ENCODE peak calls at places on chromosomes 3 and 15, in ten cellular contexts. D is CD8-positive, alpha-beta memory T cell; Y is left ventricle myocardium inferior; G is adrenal gland; K is PC-3; C is mucosa of descending colon; A is bronchial epithelial cell; N is GM23248; H is cardiac muscle cell; V is psoas muscle. W is an unnamed sample.

GRCh38 chr3:33886015-33886414 is 87.6 kb downstream of the PDCD6IP start:
- DNase-seq in D (no peak), Y (no peak), G (no peak), K (no peak), C (no peak), A (peak; percentile 85), N (no peak), H (no peak), V (no peak), W (no peak)

GRCh38 chr15:44568338-44568737 is 31.4 kb downstream of the EIF3J start:
- DNase-seq in D (no peak), Y (no peak), G (no peak), K (no peak), C (no peak), A (no peak), N (no peak), H (no peak), V (no peak), W (no peak)

GRCh38 chr3:100525753-100526612 is 33.6 kb downstream of the TMEM45A start:
- DNase-seq in D (no peak), Y (no peak), G (no peak), K (peak; percentile 81), C (no peak), A (peak; percentile 80), N (peak; percentile 98), H (peak; percentile 89), V (peak; percentile 35), W (peak; percentile 85)

GRCh38 chr15:50275908-50276307 is 10.4 kb upstream of the HDC start:
- DNase-seq in D (no peak), Y (no peak), G (no peak), K (no peak), C (no peak), A (peak; percentile 5), N (no peak), H (no peak), V (no peak), W (no peak)

GRCh38 chr15:40449275-40449674 is 8.5 kb downstream of the BAHD1 start:
- DNase-seq in D (no peak), Y (no peak), G (no peak), K (peak; percentile 39), C (no peak), A (peak; percentile 32), N (peak; percentile 39), H (peak; percentile 40), V (no peak), W (no peak)

GRCh38 chr3:197426161-197426566 is 127.8 kb upstream of the DLG1 start:
- DNase-seq in D (no peak), Y (no peak), G (no peak), K (peak; percentile 8), C (no peak), A (peak; percentile 24), N (no peak), H (peak; percentile 41), V (no peak), W (peak; percentile 49)

GRCh38 chr3:188133646-188134045 is 20.3 kb upstream of the LPP start:
- DNase-seq in D (no peak), Y (no peak), G (no peak), K (peak; percentile 32), C (no peak), A (no peak), N (peak; percentile 68), H (peak; percentile 42), V (no peak), W (no peak)

GRCh38 chr3:157447026-157447694 is 10.5 kb downstream of the PTX3 start:
- DNase-seq in D (no peak), Y (no peak), G (no peak), K (peak; percentile 69), C (no peak), A (peak; percentile 32), N (peak; percentile 78), H (peak; percentile 76), V (no peak), W (no peak)

GRCh38 chr3:69688400-69688799 is 50.9 kb upstream of the MITF start:
- DNase-seq in D (no peak), Y (no peak), G (no peak), K (no peak), C (no peak), A (no peak), N (no peak), H (no peak), V (no peak), W (no peak)

GRCh38 chr3:135503429-135504083 is 462.0 kb upstream of the PPP2R3A start:
- DNase-seq in D (no peak), Y (peak; percentile 42), G (peak; percentile 87), K (peak; percentile 72), C (peak; percentile 48), A (peak; percentile 55), N (peak; percentile 79), H (peak; percentile 61), V (peak; percentile 56), W (no peak)

GRCh38 chr3:139204756-139205155 is 139.1 kb upstream of the MRPS22 start:
- DNase-seq in D (no peak), Y (no peak), G (no peak), K (no peak), C (no peak), A (no peak), N (peak; percentile 77), H (peak; percentile 5), V (no peak), W (no peak)

GRCh38 chr3:119690043-119690656 is 12.7 kb upstream of the CFAP91 start:
- DNase-seq in D (no peak), Y (no peak), G (no peak), K (peak; percentile 63), C (no peak), A (peak; percentile 40), N (peak; percentile 78), H (peak; percentile 53), V (no peak), W (no peak)

GRCh38 chr3:82222401-82222800 is 461.0 kb upstream of the GBE1 start:
- DNase-seq in D (no peak), Y (no peak), G (no peak), K (no peak), C (no peak), A (no peak), N (no peak), H (no peak), V (no peak), W (no peak)

GRCh38 chr3:152383136-152383606 is 114.4 kb downstream of the MBNL1 start:
- DNase-seq in D (no peak), Y (no peak), G (no peak), K (no peak), C (no peak), A (no peak), N (no peak), H (no peak), V (no peak), W (no peak)

GRCh38 chr15:62462268-62462667 is 297.2 kb upstream of the C2CD4B start:
- DNase-seq in D (no peak), Y (no peak), G (no peak), K (no peak), C (no peak), A (no peak), N (peak; percentile 28), H (no peak), V (no peak), W (no peak)

DNA sequence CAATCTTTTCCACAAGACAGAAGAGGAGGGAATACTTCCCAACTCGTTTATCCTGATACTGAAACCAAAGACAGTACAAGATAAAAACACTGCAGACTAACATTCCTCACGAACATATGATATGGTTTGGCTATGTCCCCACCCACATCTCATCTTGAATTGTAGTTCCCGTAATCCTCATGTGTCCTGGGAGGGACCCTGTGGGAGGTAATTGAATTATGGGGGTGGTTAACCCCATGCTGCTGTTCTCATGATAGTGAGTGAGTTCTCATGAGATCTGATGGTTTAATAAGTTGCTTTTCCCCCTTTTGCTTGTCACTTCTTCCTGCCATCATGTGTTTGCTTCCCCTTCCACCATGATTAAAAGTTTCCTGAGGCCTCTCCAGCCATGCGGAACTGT is 83.9 kb upstream of the PROK2 start:
- DNase-seq in D (no peak), Y (no peak), G (no peak), K (no peak), C (no peak), A (no peak), N (no peak), H (no peak), V (no peak), W (no peak)
- H3K4me3 ChIP-seq in D (no peak overlapping the region), Y (no peak overlapping the region), G (no peak overlapping the region), K (no peak overlapping the region), C (no peak overlapping the region), A (no peak overlapping the region), N (no peak overlapping the region), H (no peak overlapping the region), V (no peak overlapping the region), W (no peak overlapping the region)

DNA sequence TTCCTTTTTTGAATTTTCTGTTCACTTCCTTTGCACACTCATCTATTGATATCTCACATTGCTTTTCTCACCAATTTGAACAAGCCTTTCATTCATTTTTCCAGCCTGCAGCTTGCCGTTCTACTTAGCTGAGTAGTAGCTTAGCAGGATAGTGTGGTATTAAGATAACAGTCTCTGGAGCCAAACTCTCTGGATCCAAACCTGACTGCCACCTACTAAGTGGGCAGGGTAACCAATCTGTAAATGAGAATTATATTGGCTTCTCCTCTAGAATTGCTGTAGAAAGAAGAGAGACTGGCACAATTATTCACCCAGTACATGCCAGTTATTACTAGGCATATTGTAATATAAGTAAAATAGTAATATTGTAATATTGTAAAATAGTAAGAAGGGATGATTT is 40.5 kb downstream of the AQP9 start:
- DNase-seq in D (no peak), Y (no peak), G (no peak), K (no peak), C (no peak), A (no peak), N (no peak), H (no peak), V (no peak), W (no peak)
- H3K4me3 ChIP-seq in D (no peak overlapping the region), Y (no peak overlapping the region), G (no peak overlapping the region), K (no peak overlapping the region), C (no peak overlapping the region), A (no peak overlapping the region), N (no peak overlapping the region), H (no peak overlapping the region), V (no peak overlapping the region), W (no peak overlapping the region)

DNA sequence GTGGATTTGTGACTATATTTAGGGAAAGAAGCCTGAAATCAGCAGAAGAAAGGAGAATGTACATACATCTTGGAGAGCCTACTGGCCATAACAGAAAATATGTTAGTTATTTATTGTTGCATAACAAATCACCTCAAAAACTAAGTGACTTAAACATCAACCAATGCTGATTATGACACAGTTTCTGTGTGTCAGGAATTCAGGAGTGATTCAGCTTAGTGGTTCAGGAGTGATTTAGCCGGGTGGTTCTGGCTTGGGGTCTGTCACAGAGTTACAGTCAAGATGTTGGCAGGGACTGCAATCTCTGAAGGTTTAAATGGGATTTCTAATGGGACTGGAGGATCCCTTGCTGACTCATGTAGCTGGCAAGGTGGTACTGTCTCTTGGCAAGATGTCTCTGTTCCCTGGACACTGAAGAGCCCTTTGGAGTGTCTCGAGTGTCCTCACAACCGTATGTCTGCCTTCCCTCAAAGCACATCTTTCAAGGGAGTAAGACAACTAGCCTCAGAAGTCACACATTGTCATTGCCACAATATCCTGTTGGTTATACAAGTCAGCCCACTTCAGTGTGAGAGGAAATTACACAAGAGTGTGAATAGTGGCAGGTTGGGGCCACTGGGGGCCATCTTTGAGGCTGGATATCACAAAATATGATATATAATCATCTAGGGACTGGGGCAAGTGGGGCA is 248.9 kb downstream of the SV2B start:
- DNase-seq in D (no peak), Y (no peak), G (no peak), K (no peak), C (no peak), A (peak; percentile 1), N (peak; percentile 48), H (no peak), V (no peak), W (no peak)
- H3K4me3 ChIP-seq in D (peak overlapping the region; percentile 10), Y (no peak overlapping the region), G (no peak overlapping the region), K (no peak overlapping the region), C (no peak overlapping the region), A (no peak overlapping the region), N (no peak overlapping the region), H (no peak overlapping the region), V (no peak overlapping the region), W (no peak overlapping the region)

GRCh38 chr3:158768361-158768787 is 33.5 kb upstream of the MFSD1 start:
- DNase-seq in D (no peak), Y (peak; percentile 76), G (no peak), K (peak; percentile 65), C (peak; percentile 73), A (peak; percentile 40), N (peak; percentile 65), H (peak; percentile 74), V (peak; percentile 76), W (no peak)
- H3K4me3 ChIP-seq in D (no peak overlapping the region), Y (peak overlapping the region; percentile 18), G (no peak overlapping the region), K (no peak overlapping the region), C (no peak overlapping the region), A (no peak overlapping the region), N (peak overlapping the region; percentile 50), H (no peak overlapping the region), V (peak overlapping the region; percentile 13), W (no peak overlapping the region)